ENCODE peak calls at places on chromosomes 3 and 15, in four cellular contexts. D is nephron progenitor cell; H is activated T-helper 1 cell treated with Interleukin-2 at 50 U/mL for 16 hours; U is activated CD8-positive, alpha-beta memory T cell treated with anti-CD3 and anti-CD28 coated beads, Interleukin-2, amount 10 ng/mL, durations not matched to agents 7 days and 5 days. Q is an unnamed sample.

GRCh38 chr3:116569611-116570010 is 124.3 kb upstream of the LSAMP start:
- DNase-seq in D (no peak), H (no peak), U (no peak), Q (no peak)

GRCh38 chr3:106130384-106131084 is 261.7 kb upstream of the CBLB start:
- DNase-seq in D (no peak), H (no peak), U (no peak), Q (peak; percentile 5)

GRCh38 chr3:107604057-107604802 is 81.5 kb downstream of the BBX start:
- DNase-seq in D (no peak), H (no peak), U (no peak), Q (no peak)

GRCh38 chr3:105775368-105775767 is 93.4 kb downstream of the CBLB start:
- DNase-seq in D (no peak), H (no peak), U (no peak), Q (no peak)

GRCh38 chr3:145807990-145808389 is 353.0 kb downstream of the PLOD2 start:
- DNase-seq in D (no peak), H (no peak), U (no peak), Q (peak; percentile 37)

GRCh38 chr3:165754219-165755007 is 82.8 kb downstream of the BCHE start:
- DNase-seq in D (no peak), H (no peak), U (no peak), Q (no peak)

GRCh38 chr15:83036253-83036652 is 24.8 kb upstream of the C15orf40 start:
- DNase-seq in D (no peak), H (no peak), U (no peak), Q (no peak)

GRCh38 chr3:52633786-52634185 is 51.9 kb downstream of the PBRM1 start:
- DNase-seq in D (no peak), H (no peak), U (no peak), Q (no peak)

GRCh38 chr3:60746043-60746638 is 505.1 kb downstream of the FHIT start:
- DNase-seq in D (no peak), H (no peak), U (no peak), Q (no peak)